ENCODE peak calls at places on chromosomes 6 and 20, in four cellular contexts. J, A, L and F are unnamed samples.

GRCh38 chr6:82211326-82211725 is 36.2 kb downstream of the IBTK start:
- DNase-seq in A (no peak), J (no peak), L (no peak), F (no peak)

GRCh38 chr20:32487381-32487780 is 97.8 kb downstream of the NOL4L start:
- DNase-seq in A (no peak), L (no peak), J (peak), F (no peak)

GRCh38 chr6:46954819-46955520 is 33.2 kb upstream of the ADGRF5 start:
- DNase-seq in A (no peak), L (no peak), J (peak), F (no peak)

GRCh38 chr20:10670521-10671220 is 3.1 kb downstream of the JAG1 start:
- DNase-seq in A (no peak), L (no peak), J (no peak), F (no peak)

GRCh38 chr20:59807909-59808728 is 125.3 kb downstream of the SYCP2 start:
- DNase-seq in L (peak), A (peak), J (no peak), F (no peak)

GRCh38 chr6:144087789-144088426 is 7.5 kb downstream of the SF3B5 start:
- DNase-seq in A (no peak), J (no peak), L (no peak), F (no peak)

GRCh38 chr6:125926711-125927110 is 29.9 kb upstream of the HINT3 start:
- DNase-seq in L (no peak), J (no peak), A (no peak), F (no peak)

GRCh38 chr20:21235346-21235712 is 67.8 kb upstream of the XRN2 start:
- DNase-seq in A (no peak), L (no peak), J (no peak), F (no peak)

GRCh38 chr20:63132715-63133471 is 83.0 kb downstream of the YTHDF1 start:
- DNase-seq in J (no peak), A (no peak), L (no peak), F (no peak)

GRCh38 chr6:153058291-153058690 is 55.8 kb upstream of the MTRF1L start:
- DNase-seq in A (no peak), J (no peak), L (no peak), F (no peak)

GRCh38 chr6:86256615-86257187 is 614.0 kb upstream of the SYNCRIP start:
- DNase-seq in A (no peak), J (no peak), L (no peak), F (no peak)

GRCh38 chr6:154822947-154823558 is 89.8 kb downstream of the SCAF8 start:
- DNase-seq in J (no peak), L (no peak), A (no peak), F (no peak)

GRCh38 chr20:58712116-58712822 is 19.7 kb downstream of the NPEPL1 start:
- DNase-seq in J (no peak), A (peak), L (peak), F (no peak)

GRCh38 chr20:59783020-59784010 is 150.1 kb downstream of the SYCP2 start:
- DNase-seq in A (peak), J (peak), L (peak), F (peak)

GRCh38 chr6:125748534-125749111 is 809 bp upstream of the HEY2 start:
- DNase-seq in L (no peak), A (no peak), J (no peak), F (no peak)

GRCh38 chr20:45339084-45339483 is 9.1 kb downstream of the SDC4 start:
- DNase-seq in J (no peak), L (no peak), A (peak), F (no peak)

GRCh38 chr6:137536104-137536773 is 42.0 kb upstream of the OLIG3 start:
- DNase-seq in J (no peak), A (no peak), L (no peak), F (no peak)

GRCh38 chr6:29841030-29841429 is 13.4 kb downstream of the HLA-G start:
- DNase-seq in J (no peak), L (no peak), A (no peak), F (no peak)

GRCh38 chr6:96058094-96058493 is 42.3 kb downstream of the FUT9 start:
- DNase-seq in L (no peak), A (no peak), J (no peak), F (no peak)

GRCh38 chr20:4102381-4102780 is 87.0 kb upstream of the RNF24 start:
- DNase-seq in J (no peak), L (no peak), A (no peak), F (no peak)

GRCh38 chr6:48068326-48069191 is 42.4 kb downstream of the PTCHD4 start:
- DNase-seq in J (no peak), A (no peak), L (no peak), F (peak)

GRCh38 chr6:73528897-73529296 is 8.1 kb upstream of the EEF1A1 start:
- DNase-seq in A (no peak), J (no peak), L (no peak), F (no peak)

GRCh38 chr20:42549496-42549895 is 640.2 kb downstream of the PTPRT start:
- DNase-seq in L (no peak), A (no peak), J (no peak), F (no peak)

GRCh38 chr6:116405147-116405546 is 34.4 kb downstream of the DSE start:
- DNase-seq in A (no peak), L (peak), J (no peak), F (no peak)

GRCh38 chr6:106103728-106104109 is 17.6 kb downstream of the PRDM1 start:
- DNase-seq in A (peak), J (no peak), L (no peak), F (no peak)

GRCh38 chr6:31528821-31529328 is at the start of gene MCCD1:
- DNase-seq in L (no peak), A (no peak), J (no peak), F (no peak)

GRCh38 chr6:15443119-15443518 is 197.2 kb downstream of the JARID2 start:
- DNase-seq in A (no peak), J (peak), L (no peak), F (peak)

GRCh38 chr20:25308671-25309394 is 60.9 kb downstream of the PYGB start:
- DNase-seq in A (no peak), L (no peak), J (peak), F (peak)

GRCh38 chr6:163940705-163941470 is 526.4 kb downstream of the QKI start:
- DNase-seq in J (no peak), L (no peak), A (no peak), F (no peak)

GRCh38 chr20:47502801-47503239 is 1.1 kb downstream of the NCOA3 start:
- DNase-seq in L (no peak), A (no peak), J (no peak), F (no peak)

GRCh38 chr6:4864534-4864933 is 88.3 kb downstream of the CDYL start:
- DNase-seq in A (no peak), J (no peak), L (no peak), F (no peak)

GRCh38 chr20:43766395-43766794 is 39.6 kb upstream of the GTSF1L start:
- DNase-seq in J (peak), L (no peak), A (no peak), F (no peak)

GRCh38 chr20:47610247-47610944 is 108.7 kb downstream of the NCOA3 start:
- DNase-seq in L (no peak), A (peak), J (peak), F (peak)

GRCh38 chr6:108848116-108848868 is at the start of gene ARMC2:
- DNase-seq in A (peak), J (peak), L (peak), F (peak)
- TF ChIP-seq POLR2A in A (no peak), J (no peak), L (peak), F (peak)

DNA sequence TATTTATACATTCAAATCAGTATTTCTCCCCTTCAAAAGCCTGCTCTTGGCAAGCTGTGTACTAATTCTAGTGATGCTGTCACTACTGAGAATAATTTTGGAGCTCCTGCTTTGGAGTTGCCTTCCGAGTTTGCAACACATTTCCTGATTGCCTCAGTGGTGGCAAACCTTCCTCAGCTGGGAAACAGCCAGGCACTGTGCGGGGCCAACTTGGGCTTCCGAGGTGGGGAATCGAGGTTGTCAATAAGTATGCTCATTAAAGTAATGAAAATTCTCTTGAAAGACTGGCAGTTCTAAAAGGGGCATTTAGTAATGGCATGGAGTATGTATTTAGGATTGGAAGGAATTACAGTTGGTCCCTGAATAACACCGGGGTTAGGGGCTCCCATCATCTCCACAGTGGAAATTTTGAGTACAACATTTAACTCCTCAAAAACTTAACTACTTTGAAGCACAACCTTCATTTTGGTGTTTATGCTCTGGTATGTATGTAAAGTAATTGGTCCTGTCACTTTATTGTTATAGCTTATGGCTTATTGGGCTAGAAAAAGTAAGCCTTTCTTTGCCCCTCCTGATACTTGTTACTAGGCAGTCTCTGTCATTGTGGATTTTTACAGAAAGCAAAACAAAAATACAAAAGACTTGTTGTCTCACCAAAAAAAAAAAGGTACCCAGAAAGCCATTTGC is 2.7 kb downstream of the PAQR8 start:
- DNase-seq in L (no peak), A (no peak), J (no peak), F (no peak)
- TF ChIP-seq POLR2A in L (no peak), A (no peak), J (no peak), F (no peak)

GRCh38 chr6:36130672-36131516 is 581 bp downstream of the MAPK13 start:
- DNase-seq in L (no peak), A (peak), J (peak), F (no peak)

GRCh38 chr6:36132221-36132895 is 2.0 kb downstream of the MAPK13 start:
- DNase-seq in L (no peak), J (no peak), A (no peak), F (no peak)

GRCh38 chr6:36129889-36130671 is at the start of gene MAPK13:
- DNase-seq in L (no peak), A (peak), J (peak), F (no peak)

GRCh38 chr6:36133148-36133547 is 2.8 kb downstream of the MAPK13 start:
- DNase-seq in J (no peak), L (no peak), A (no peak), F (no peak)

GRCh38 chr6:36131517-36132220 is 1.4 kb downstream of the MAPK13 start:
- DNase-seq in L (peak), J (peak), A (peak), F (peak)
- TF ChIP-seq POLR2A in L (no peak), J (no peak), A (no peak), F (no peak)

GRCh38 chr20:51368461-51369211 is 173.9 kb downstream of the NFATC2 start:
- DNase-seq in L (no peak), J (no peak), A (no peak), F (no peak)

GRCh38 chr20:51363813-51364212 is 178.7 kb downstream of the NFATC2 start:
- DNase-seq in J (no peak), L (no peak), A (no peak), F (no peak)

GRCh38 chr20:51366155-51366886 is 176.2 kb downstream of the NFATC2 start:
- DNase-seq in A (peak), J (no peak), L (peak), F (peak)

GRCh38 chr20:51363378-51363777 is 179.1 kb downstream of the NFATC2 start:
- DNase-seq in L (no peak), J (no peak), A (no peak), F (no peak)

DNA sequence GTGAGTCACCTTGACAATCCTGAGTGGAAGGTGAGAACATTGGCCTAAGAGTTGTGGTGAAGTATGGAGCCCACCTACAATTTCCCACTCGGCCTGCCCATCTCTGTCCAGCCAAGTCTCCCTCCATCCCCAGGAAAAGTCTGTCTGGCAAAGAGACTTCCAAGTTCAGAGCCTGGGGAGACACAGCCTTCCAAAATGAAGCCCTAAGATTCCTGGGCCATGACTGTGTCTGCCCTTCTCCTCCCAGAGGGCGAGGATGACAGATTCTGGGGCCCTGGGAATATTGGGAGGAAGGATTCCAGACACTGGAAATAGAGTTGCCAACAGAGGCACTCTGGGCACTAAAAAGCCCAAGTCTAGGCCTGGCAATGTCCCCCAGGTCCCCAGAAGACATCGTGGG is 176.8 kb downstream of the NFATC2 start:
- DNase-seq in L (no peak), A (no peak), J (no peak), F (peak)
- TF ChIP-seq POLR2A in L (no peak), A (no peak), J (no peak), F (no peak)

GRCh38 chr6:13615802-13616140 is 636 bp downstream of the NOL7 start:
- DNase-seq in L (peak), A (peak), J (peak), F (peak)

GRCh38 chr6:13617066-13617465 is 1.9 kb downstream of the NOL7 start:
- DNase-seq in L (no peak), J (no peak), A (no peak), F (no peak)

GRCh38 chr6:13614126-13614925 is 809 bp upstream of the NOL7 start:
- DNase-seq in J (peak), A (peak), L (no peak), F (peak)

GRCh38 chr6:13613029-13613594 is 2.0 kb upstream of the NOL7 start:
- DNase-seq in J (no peak), A (no peak), L (no peak), F (no peak)

DNA sequence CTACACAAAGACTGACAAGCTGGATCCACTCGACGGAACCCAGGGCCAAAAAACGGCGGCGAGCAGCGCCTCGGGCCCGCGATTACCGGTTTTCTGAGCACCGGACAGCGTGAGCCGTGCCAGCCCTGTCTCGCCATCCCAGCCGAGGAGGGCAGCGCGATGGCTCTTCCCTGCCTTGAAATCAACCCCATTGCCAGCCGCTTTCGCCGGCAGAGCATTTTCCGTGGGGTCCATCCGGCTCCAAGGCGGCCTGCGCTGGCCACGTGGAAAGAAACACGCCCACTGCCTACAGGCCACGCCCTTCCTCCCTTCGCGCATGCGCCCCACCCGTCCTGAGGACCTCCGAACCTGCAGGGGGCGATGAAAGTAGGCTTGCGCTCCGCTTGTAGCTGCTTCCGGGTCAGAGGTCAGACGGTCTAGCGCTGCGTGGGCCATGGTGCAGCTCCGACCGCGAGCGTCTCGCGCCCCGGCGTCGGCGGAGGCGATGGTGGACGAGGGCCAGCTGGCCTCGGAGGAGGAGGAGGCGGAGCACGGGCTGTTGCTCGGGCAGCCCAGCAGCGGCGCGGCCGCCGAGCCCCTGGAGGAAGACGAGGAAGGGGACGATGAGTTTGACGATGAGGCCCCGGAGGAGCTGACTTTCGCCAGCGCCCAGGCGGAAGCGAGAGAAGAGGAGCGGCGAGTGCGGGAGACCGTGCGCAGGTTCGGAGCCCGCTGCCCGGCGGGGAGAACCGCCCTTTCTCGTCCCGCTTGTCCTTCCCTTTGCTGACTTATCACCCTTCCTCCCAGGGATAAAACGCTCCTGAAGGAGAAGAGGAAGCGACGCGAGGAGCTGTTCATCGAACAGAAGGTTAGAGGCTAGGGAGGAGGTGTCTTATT is at the start of gene NOL7:
- DNase-seq in J (peak), L (peak), A (peak), F (peak)
- TF ChIP-seq POLR2A in J (peak), L (peak), A (no peak), F (peak)